ENCODE peak calls at places on chromosomes 13 and 19, in four cellular contexts. Y is endothelial cell of umbilical vein, O is gastrocnemius medialis, N is tibial nerve. H is an unnamed sample.

GRCh38 chr19:5143471-5144411 is 174.8 kb downstream of the KDM4B start:
- DNase-seq in Y (no peak), N (no peak), O (peak), H (no peak)

GRCh38 chr19:2186071-2186846 is 22.5 kb downstream of the DOT1L start:
- DNase-seq in Y (peak), N (peak), O (peak), H (no peak)

GRCh38 chr19:39314016-39314728 is 6.5 kb downstream of the LRFN1 start:
- DNase-seq in N (no peak), Y (no peak), O (no peak), H (no peak)

GRCh38 chr13:46526763-46527162 is 26.2 kb upstream of the LRCH1 start:
- DNase-seq in O (no peak), Y (no peak), N (no peak), H (no peak)

GRCh38 chr19:10001899-10002298 is 8.4 kb downstream of the COL5A3 start:
- DNase-seq in Y (no peak), O (peak), N (no peak), H (peak)

GRCh38 chr13:28716511-28716910 is 2.3 kb downstream of the SLC46A3 start:
- DNase-seq in Y (peak), O (peak), N (no peak), H (no peak)

GRCh38 chr19:7773841-7774240 is 10.8 kb downstream of the CLEC4M start:
- DNase-seq in N (no peak), O (no peak), Y (no peak), H (no peak)

GRCh38 chr13:30256713-30257432 is 50.5 kb downstream of the KATNAL1 start:
- DNase-seq in N (no peak), Y (no peak), O (no peak), H (peak)

GRCh38 chr13:77516342-77516789 is 19.1 kb upstream of the SCEL start:
- DNase-seq in Y (peak), N (no peak), O (no peak), H (no peak)

GRCh38 chr13:42486711-42487198 is 87.2 kb upstream of the TNFSF11 start:
- DNase-seq in O (no peak), N (no peak), Y (peak), H (no peak)

GRCh38 chr19:6068711-6069110 is 41.6 kb downstream of the RFX2 start:
- DNase-seq in Y (peak), O (no peak), N (no peak), H (no peak)

GRCh38 chr13:99382428-99383133 is 75.4 kb upstream of the GPR183 start:
- DNase-seq in N (no peak), O (no peak), Y (no peak), H (peak)

GRCh38 chr13:113077953-113078894 is 27.4 kb upstream of the F7 start:
- DNase-seq in Y (no peak), O (no peak), N (no peak), H (no peak)

GRCh38 chr19:21593934-21594844 is 88.8 kb downstream of the ZNF429 start:
- DNase-seq in N (peak), Y (no peak), O (peak), H (peak)

GRCh38 chr13:33292712-33293111 is 7.2 kb upstream of the STARD13 start:
- DNase-seq in Y (no peak), N (no peak), O (no peak), H (no peak)

GRCh38 chr13:73625562-73626339 is 508.5 kb downstream of the KLF12 start:
- DNase-seq in N (no peak), O (no peak), Y (no peak), H (no peak)

GRCh38 chr13:41652735-41653361 is 195.5 kb downstream of the RGCC start:
- DNase-seq in Y (peak), N (peak), O (no peak), H (peak)

GRCh38 chr13:65829241-65830008 is 1400.7 kb downstream of the PCDH9 start:
- DNase-seq in Y (no peak), O (no peak), N (no peak), H (no peak)

GRCh38 chr13:26041476-26041875 is 10.3 kb downstream of the SHISA2 start:
- DNase-seq in O (no peak), N (no peak), Y (no peak), H (no peak)

GRCh38 chr19:2214253-2214652 is 21.9 kb downstream of the PLEKHJ1 start:
- DNase-seq in O (no peak), Y (no peak), N (no peak), H (no peak)

GRCh38 chr19:10730932-10731331 is 13.1 kb downstream of the DNM2 start:
- DNase-seq in O (no peak), N (no peak), Y (no peak), H (no peak)

GRCh38 chr19:37348060-37348459 is 22.8 kb upstream of the ZNF527 start:
- DNase-seq in Y (no peak), N (no peak), O (no peak), H (no peak)

GRCh38 chr19:46296722-46297431 is at the start of gene HIF3A:
- DNase-seq in Y (peak), O (no peak), N (peak), H (peak)

GRCh38 chr13:24148414-24149305 is 11.9 kb upstream of the SPATA13 start:
- DNase-seq in Y (peak), N (no peak), O (no peak), H (no peak)

GRCh38 chr19:23799321-23799720 is 40.6 kb upstream of the ZNF681 start:
- DNase-seq in O (no peak), N (no peak), Y (no peak), H (no peak)

GRCh38 chr19:7925171-7925837 is 631 bp downstream of the CTXN1 start:
- DNase-seq in Y (peak), N (peak), O (no peak), H (peak)

GRCh38 chr13:28582892-28583240 is 76.1 kb upstream of the POMP start:
- DNase-seq in Y (no peak), N (no peak), O (no peak), H (no peak)

GRCh38 chr13:20514866-20515265 is 10.8 kb downstream of the CRYL1 start:
- DNase-seq in Y (no peak), O (no peak), N (no peak), H (no peak)

GRCh38 chr13:82571653-82572052 is 1310.6 kb downstream of the SLITRK1 start:
- DNase-seq in N (no peak), Y (no peak), O (no peak), H (no peak)

GRCh38 chr13:33185853-33186252 is 99.7 kb downstream of the STARD13 start:
- DNase-seq in O (no peak), N (no peak), Y (peak), H (no peak)

GRCh38 chr19:12793290-12794195 is 2.3 kb downstream of the JUNB start:
- DNase-seq in O (peak), N (peak), Y (peak), H (peak)

GRCh38 chr19:56167064-56167578 is 8.7 kb upstream of the GALP start:
- DNase-seq in O (no peak), N (no peak), Y (no peak), H (no peak)

GRCh38 chr13:31521466-31521865 is 217.9 kb upstream of the RXFP2 start:
- DNase-seq in O (no peak), N (no peak), Y (no peak), H (no peak)

GRCh38 chr19:42850981-42851717 is 28.4 kb downstream of the PSG1 start:
- DNase-seq in O (peak), Y (no peak), N (peak), H (no peak)

GRCh38 chr19:43812689-43813088 is 10.4 kb upstream of the LYPD5 start:
- DNase-seq in Y (no peak), N (no peak), O (no peak), H (no peak)

GRCh38 chr19:20244356-20244755 is 77.3 kb downstream of the ZNF486 start:
- DNase-seq in O (no peak), Y (no peak), N (no peak), H (no peak)

DNA sequence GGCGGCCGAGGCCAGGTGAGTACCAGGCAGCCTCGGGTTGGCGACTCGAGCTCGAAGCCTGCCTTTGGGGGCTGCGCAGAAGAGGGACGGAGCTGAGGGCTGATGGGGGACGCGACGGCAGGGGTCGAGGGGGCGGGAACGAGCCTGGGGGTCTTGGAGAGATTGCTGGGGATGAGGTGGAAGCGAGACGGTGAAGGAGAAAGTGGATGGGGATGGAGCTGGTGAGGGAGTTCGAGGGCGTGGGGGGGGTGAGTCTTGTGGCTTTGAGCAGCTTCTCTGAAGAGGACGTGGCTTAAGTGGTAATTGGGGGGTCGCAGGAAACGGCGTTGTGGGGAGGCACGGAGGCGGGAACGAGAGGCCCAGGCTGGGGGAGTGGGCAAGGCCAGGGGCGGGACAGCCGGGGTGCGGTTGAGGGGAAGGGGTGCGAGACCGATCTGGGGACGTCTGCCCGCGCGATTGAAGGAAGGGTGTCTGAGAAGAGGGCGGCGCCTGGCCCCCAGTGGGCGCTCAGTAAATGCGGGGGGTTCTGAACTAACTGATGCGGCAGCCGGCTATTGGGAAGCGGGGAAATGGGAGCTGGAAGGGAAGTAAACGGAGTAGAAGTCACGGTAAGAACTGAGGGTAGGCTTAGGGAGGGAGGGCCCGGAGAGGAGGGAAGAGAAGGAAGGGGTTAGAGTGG is 422 bp downstream of the MYO9B start:
- DNase-seq in O (peak), N (no peak), Y (peak), H (peak)
- TF ChIP-seq POLR2A in O (no peak), N (no peak), Y (no peak), H (no peak)

DNA sequence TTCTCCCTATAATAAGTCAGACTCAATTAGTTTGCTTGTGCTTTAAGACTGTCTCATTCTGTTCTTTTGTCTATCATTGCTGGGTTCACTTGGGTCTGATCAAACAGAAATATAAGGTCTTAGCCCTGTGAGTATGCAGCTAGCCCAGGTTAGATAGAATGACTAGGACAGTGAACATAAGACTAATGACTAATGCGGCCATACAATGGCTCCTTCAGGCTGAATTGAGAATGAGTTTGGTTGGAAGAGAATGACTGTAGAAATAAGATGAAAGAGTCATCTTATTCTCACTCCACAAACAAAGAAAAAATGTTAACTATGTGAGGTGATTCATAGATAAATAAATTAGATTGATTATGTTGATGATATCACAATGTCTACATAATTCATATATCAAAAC is 50.1 kb upstream of the OBI1 start:
- DNase-seq in Y (peak), N (no peak), O (no peak), H (no peak)
- TF ChIP-seq POLR2A in Y (no peak), N (no peak), O (no peak), H (no peak)

GRCh38 chr19:581399-582111 is 8.1 kb upstream of the HCN2 start:
- DNase-seq in O (no peak), Y (no peak), N (no peak), H (no peak)

GRCh38 chr19:577439-578392 is 5.3 kb downstream of the BSG start:
- DNase-seq in Y (no peak), N (no peak), O (peak), H (no peak)

GRCh38 chr19:580274-580835 is 8.0 kb downstream of the BSG start:
- DNase-seq in Y (no peak), N (no peak), O (no peak), H (no peak)

GRCh38 chr19:579111-579841 is 6.9 kb downstream of the BSG start:
- DNase-seq in N (no peak), O (no peak), Y (no peak), H (no peak)

DNA sequence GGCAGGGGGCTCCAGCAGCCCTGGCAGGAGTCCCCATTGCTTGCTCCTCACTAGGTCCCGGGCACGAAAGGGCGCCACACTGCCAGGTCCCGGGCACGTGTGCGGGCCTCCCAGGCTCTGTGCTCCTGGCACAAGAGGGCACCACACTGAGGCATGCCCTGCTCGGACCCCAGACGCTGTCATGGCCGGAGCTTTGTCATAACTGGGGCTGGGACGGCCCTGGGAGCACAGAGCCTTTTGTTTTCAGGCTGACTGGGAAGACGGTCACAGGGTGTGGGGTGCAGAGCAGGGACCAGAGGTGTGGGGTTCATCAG is 7.4 kb downstream of the BSG start:
- DNase-seq in N (no peak), O (no peak), Y (no peak), H (no peak)
- TF ChIP-seq POLR2A in N (no peak), O (no peak), Y (no peak), H (no peak)

GRCh38 chr19:45250216-45250831 is 747 bp upstream of the MARK4 start:
- DNase-seq in N (no peak), Y (no peak), O (no peak), H (no peak)

GRCh38 chr19:45251452-45252354 is 632 bp downstream of the MARK4 start:
- DNase-seq in Y (no peak), O (no peak), N (no peak), H (no peak)

GRCh38 chr19:45249261-45250033 is 1.6 kb upstream of the MARK4 start:
- DNase-seq in N (no peak), O (no peak), Y (no peak), H (no peak)

GRCh38 chr19:45253396-45254027 is 2.4 kb downstream of the MARK4 start:
- DNase-seq in N (no peak), O (no peak), Y (no peak), H (no peak)

DNA sequence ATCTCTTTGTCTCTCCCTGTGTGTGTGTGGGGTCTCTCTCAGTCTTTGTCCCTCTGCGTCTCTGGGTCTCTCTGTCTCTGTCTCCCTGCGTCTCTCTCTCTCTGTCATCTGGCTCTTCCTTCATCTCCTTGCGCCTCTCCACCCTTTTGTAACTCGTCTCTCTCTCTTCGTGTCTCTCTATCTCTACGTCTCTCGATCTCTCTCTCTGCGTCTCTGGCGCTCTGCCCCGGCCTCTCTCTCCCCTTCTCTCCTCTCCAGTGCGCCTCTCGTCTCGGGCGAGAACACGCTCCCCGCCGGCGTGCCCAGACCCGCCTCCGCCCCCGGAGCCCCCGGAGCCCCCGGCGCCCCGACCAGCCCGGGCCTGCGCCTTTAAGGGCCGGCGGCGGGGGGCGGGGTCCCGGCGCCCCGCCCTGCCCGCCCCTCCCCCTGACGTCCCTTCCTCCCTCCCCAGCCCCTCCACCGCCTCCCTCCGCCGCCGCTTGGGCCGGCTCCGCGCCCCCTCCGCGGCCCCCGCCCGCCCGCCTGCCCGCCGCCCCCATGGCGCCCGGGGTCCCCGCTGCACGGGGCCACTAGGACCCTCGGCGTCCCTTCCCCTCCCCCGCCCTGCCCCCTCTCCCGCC is at the start of gene MARK4:
- DNase-seq in O (peak), Y (peak), N (peak), H (peak)
- TF ChIP-seq POLR2A in O (peak), Y (peak), N (no peak), H (no peak)

DNA sequence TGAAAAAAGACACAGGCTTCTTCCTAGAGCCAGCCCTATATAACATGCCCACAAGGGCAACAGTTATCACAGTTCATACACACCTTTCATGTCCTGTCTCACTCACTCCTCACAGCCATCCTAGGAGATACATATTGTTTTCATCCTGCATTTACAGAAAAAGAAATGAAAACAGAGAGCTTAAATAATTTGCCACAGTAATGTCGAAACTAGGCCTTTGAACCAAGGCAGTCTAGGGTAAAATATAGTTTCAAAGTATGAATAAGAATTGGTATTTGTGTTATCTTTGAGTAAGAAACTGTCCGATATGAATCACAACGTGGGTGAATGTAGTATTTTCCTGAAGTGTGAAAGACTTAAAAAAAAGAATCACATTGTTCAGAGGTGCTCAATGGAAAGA is 26.8 kb downstream of the CLDN10 start:
- DNase-seq in N (no peak), Y (no peak), O (no peak), H (no peak)
- TF ChIP-seq POLR2A in N (no peak), Y (no peak), O (no peak), H (no peak)

DNA sequence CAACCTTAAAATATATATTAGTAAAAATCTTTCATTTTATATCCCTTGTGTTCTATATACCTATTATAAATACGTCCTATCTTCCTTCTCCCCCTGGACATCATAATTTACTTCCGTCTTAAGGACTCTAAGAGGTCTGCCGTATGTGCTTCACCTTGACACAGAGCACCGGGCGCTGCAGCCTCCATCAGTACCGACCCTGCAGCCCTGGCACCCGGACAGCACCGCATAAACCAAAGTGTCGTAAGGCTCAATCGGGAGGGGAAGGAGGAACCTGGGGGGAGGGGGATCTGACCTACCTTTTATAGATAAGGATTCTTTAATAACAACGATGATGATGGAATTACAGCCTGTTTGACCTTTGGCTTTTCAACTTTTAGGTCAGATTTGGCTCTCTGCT is 44.0 kb downstream of the EFNB2 start:
- DNase-seq in N (no peak), O (no peak), Y (no peak), H (no peak)
- TF ChIP-seq POLR2A in N (no peak), O (no peak), Y (no peak), H (no peak)

DNA sequence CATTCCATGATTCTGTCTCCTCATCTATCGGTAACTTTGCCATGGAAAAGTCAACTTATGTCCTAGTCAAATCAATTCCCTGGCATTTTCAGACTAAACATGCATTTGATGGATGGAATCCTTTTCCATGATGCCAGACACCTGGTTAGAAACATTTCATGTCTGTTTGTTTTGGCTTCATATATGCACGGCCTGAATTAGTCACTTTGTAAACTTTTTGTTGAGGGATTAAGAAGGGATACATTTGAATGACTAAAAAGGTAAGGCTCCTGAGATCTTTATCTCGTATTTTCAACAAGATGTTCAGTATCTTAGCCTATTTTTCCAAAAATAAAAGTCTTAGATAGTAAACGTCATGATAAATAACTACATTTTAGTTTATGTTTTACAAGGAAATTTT is 186.6 kb downstream of the NHLRC3 start:
- DNase-seq in O (no peak), Y (no peak), N (no peak), H (no peak)
- TF ChIP-seq POLR2A in O (no peak), Y (no peak), N (no peak), H (no peak)

GRCh38 chr19:53365134-53365898 is at the start of gene ZNF525:
- DNase-seq in O (peak), Y (peak), N (peak), H (peak)
- TF ChIP-seq POLR2A in O (no peak), Y (peak), N (peak), H (peak)